ENCODE peak calls at places on chromosomes 12 and 14, in four cellular contexts. One of them, this sample, is unnamed.
A peak's percentile ranks its signal among the peaks of the same experiment; 100 is the strongest.

GRCh38 chr12:91078501-91078900 is 20.7 kb upstream of the KERA start:
- DNase-seq in type B pancreatic cell: no peak
- DNase-seq in esophagus squamous epithelium: no peak
- DNase-seq in heart right ventricle: no peak
- DNase-seq in this sample: no peak

GRCh38 chr12:58918475-58918874 is 1.8 kb downstream of the LRIG3 start:
- DNase-seq in heart right ventricle: no peak
- DNase-seq in esophagus squamous epithelium: no peak
- DNase-seq in type B pancreatic cell: no peak
- DNase-seq in this sample: no peak

GRCh38 chr12:69354172-69354560 is 5.4 kb upstream of the YEATS4 start:
- DNase-seq in esophagus squamous epithelium: no peak
- DNase-seq in type B pancreatic cell: no peak
- DNase-seq in heart right ventricle: no peak
- DNase-seq in this sample: no peak

GRCh38 chr12:48092606-48093005 is 13.3 kb downstream of the SENP1 start:
- DNase-seq in heart right ventricle: no peak
- DNase-seq in esophagus squamous epithelium: no peak
- DNase-seq in type B pancreatic cell: no peak
- DNase-seq in this sample: no peak

GRCh38 chr12:8045952-8046944 is 13.7 kb downstream of the FOXJ2 start:
- DNase-seq in esophagus squamous epithelium: no peak
- DNase-seq in type B pancreatic cell: peak; percentile 80
- DNase-seq in heart right ventricle: peak; percentile 69
- DNase-seq in this sample: peak; percentile 87

GRCh38 chr14:67940476-67940875 is 120.9 kb downstream of the RAD51B start:
- DNase-seq in heart right ventricle: no peak
- DNase-seq in esophagus squamous epithelium: no peak
- DNase-seq in type B pancreatic cell: no peak
- DNase-seq in this sample: no peak

GRCh38 chr12:118342115-118342514 is 30.6 kb downstream of the TAOK3 start:
- DNase-seq in type B pancreatic cell: no peak
- DNase-seq in esophagus squamous epithelium: no peak
- DNase-seq in heart right ventricle: no peak
- DNase-seq in this sample: no peak

GRCh38 chr12:114835031-114835430 is 151.1 kb upstream of the TBX3 start:
- DNase-seq in heart right ventricle: no peak
- DNase-seq in esophagus squamous epithelium: no peak
- DNase-seq in type B pancreatic cell: no peak
- DNase-seq in this sample: no peak

GRCh38 chr14:101492716-101493115 is 68.6 kb upstream of the DIO3 start:
- DNase-seq in type B pancreatic cell: no peak
- DNase-seq in heart right ventricle: no peak
- DNase-seq in esophagus squamous epithelium: no peak
- DNase-seq in this sample: no peak

GRCh38 chr12:101670007-101670671 is 27.3 kb upstream of the CHPT1 start:
- DNase-seq in esophagus squamous epithelium: no peak
- DNase-seq in heart right ventricle: peak; percentile 9
- DNase-seq in type B pancreatic cell: no peak
- DNase-seq in this sample: no peak

GRCh38 chr12:24879644-24880043 is 69.3 kb downstream of the BCAT1 start:
- DNase-seq in esophagus squamous epithelium: no peak
- DNase-seq in heart right ventricle: no peak
- DNase-seq in type B pancreatic cell: no peak
- DNase-seq in this sample: no peak

GRCh38 chr14:81384900-81385299 is 15.2 kb downstream of the STON2 start:
- DNase-seq in heart right ventricle: no peak
- DNase-seq in esophagus squamous epithelium: no peak
- DNase-seq in type B pancreatic cell: no peak
- DNase-seq in this sample: no peak

GRCh38 chr14:76287063-76287462 is 88.9 kb upstream of the ESRRB start:
- DNase-seq in heart right ventricle: no peak
- DNase-seq in esophagus squamous epithelium: no peak
- DNase-seq in type B pancreatic cell: no peak
- DNase-seq in this sample: no peak

GRCh38 chr14:102893452-102893851 is 29.0 kb upstream of the AMN start:
- DNase-seq in heart right ventricle: peak; percentile 44
- DNase-seq in esophagus squamous epithelium: no peak
- DNase-seq in type B pancreatic cell: no peak
- DNase-seq in this sample: no peak

GRCh38 chr12:17108877-17109520 is 503.0 kb upstream of the LMO3 start:
- DNase-seq in type B pancreatic cell: no peak
- DNase-seq in heart right ventricle: no peak
- DNase-seq in esophagus squamous epithelium: no peak
- DNase-seq in this sample: no peak

GRCh38 chr14:39230416-39230815 is 3.3 kb upstream of the MIA2 start:
- DNase-seq in esophagus squamous epithelium: no peak
- DNase-seq in type B pancreatic cell: no peak
- DNase-seq in heart right ventricle: no peak
- DNase-seq in this sample: no peak

GRCh38 chr14:99790201-99790977 is 2.8 kb upstream of the EML1 start:
- DNase-seq in type B pancreatic cell: no peak
- DNase-seq in heart right ventricle: no peak
- DNase-seq in esophagus squamous epithelium: no peak
- DNase-seq in this sample: no peak

GRCh38 chr12:63955831-63956685 is 111.6 kb downstream of the SRGAP1 start:
- DNase-seq in heart right ventricle: no peak
- DNase-seq in esophagus squamous epithelium: no peak
- DNase-seq in type B pancreatic cell: no peak
- DNase-seq in this sample: no peak

GRCh38 chr12:71558445-71558844 is 105.2 kb downstream of the ZFC3H1 start:
- DNase-seq in type B pancreatic cell: no peak
- DNase-seq in heart right ventricle: no peak
- DNase-seq in esophagus squamous epithelium: no peak
- DNase-seq in this sample: no peak

GRCh38 chr12:75478395-75478794 is 2.2 kb upstream of the GLIPR1 start:
- DNase-seq in heart right ventricle: no peak
- DNase-seq in type B pancreatic cell: no peak
- DNase-seq in esophagus squamous epithelium: no peak
- DNase-seq in this sample: no peak

GRCh38 chr14:77562681-77563080 is 53.8 kb downstream of the SPTLC2 start:
- DNase-seq in esophagus squamous epithelium: no peak
- DNase-seq in heart right ventricle: no peak
- DNase-seq in type B pancreatic cell: no peak
- DNase-seq in this sample: no peak

GRCh38 chr14:92258934-92259333 is 64.0 kb upstream of the SLC24A4 start:
- DNase-seq in esophagus squamous epithelium: no peak
- DNase-seq in type B pancreatic cell: no peak
- DNase-seq in heart right ventricle: no peak
- DNase-seq in this sample: no peak

GRCh38 chr14:36521598-36522345 is 1.7 kb upstream of the NKX2-1 start:
- DNase-seq in esophagus squamous epithelium: no peak
- DNase-seq in type B pancreatic cell: no peak
- DNase-seq in heart right ventricle: no peak
- DNase-seq in this sample: no peak

GRCh38 chr14:48398675-48399282 is 723.4 kb upstream of the MDGA2 start:
- DNase-seq in esophagus squamous epithelium: no peak
- DNase-seq in type B pancreatic cell: no peak
- DNase-seq in heart right ventricle: no peak
- DNase-seq in this sample: no peak

GRCh38 chr14:101230851-101231550 is 327.5 kb upstream of the RTL1 start:
- DNase-seq in esophagus squamous epithelium: no peak
- DNase-seq in type B pancreatic cell: peak; percentile 39
- DNase-seq in heart right ventricle: no peak
- DNase-seq in this sample: no peak

GRCh38 chr12:22856120-22856699 is 231.2 kb downstream of the ETNK1 start:
- DNase-seq in type B pancreatic cell: no peak
- DNase-seq in esophagus squamous epithelium: no peak
- DNase-seq in heart right ventricle: no peak
- DNase-seq in this sample: no peak

GRCh38 chr14:96178674-96179321 is 25.8 kb upstream of the BDKRB2 start:
- DNase-seq in type B pancreatic cell: no peak
- DNase-seq in esophagus squamous epithelium: no peak
- DNase-seq in heart right ventricle: no peak
- DNase-seq in this sample: no peak

GRCh38 chr14:93799617-93800016 is 11.3 kb upstream of the PRIMA1 start:
- DNase-seq in type B pancreatic cell: no peak
- DNase-seq in heart right ventricle: no peak
- DNase-seq in esophagus squamous epithelium: no peak
- DNase-seq in this sample: no peak

GRCh38 chr12:102484017-102484731 is 3.8 kb upstream of the IGF1 start:
- DNase-seq in heart right ventricle: peak; percentile 44
- DNase-seq in esophagus squamous epithelium: no peak
- DNase-seq in type B pancreatic cell: no peak
- DNase-seq in this sample: peak; percentile 54

GRCh38 chr14:26966942-26967341 is 369.1 kb upstream of the NOVA1 start:
- DNase-seq in heart right ventricle: no peak
- DNase-seq in type B pancreatic cell: no peak
- DNase-seq in esophagus squamous epithelium: no peak
- DNase-seq in this sample: no peak

GRCh38 chr14:50668852-50669194 is 717 bp upstream of the SAV1 start:
- DNase-seq in type B pancreatic cell: no peak
- DNase-seq in heart right ventricle: no peak
- DNase-seq in esophagus squamous epithelium: no peak
- DNase-seq in this sample: no peak

GRCh38 chr14:95156153-95156764 is 1.1 kb downstream of the DICER1 start:
- DNase-seq in esophagus squamous epithelium: no peak
- DNase-seq in type B pancreatic cell: no peak
- DNase-seq in heart right ventricle: no peak
- DNase-seq in this sample: no peak

GRCh38 chr12:76226397-76226796 is 121.8 kb downstream of the BBS10 start:
- DNase-seq in esophagus squamous epithelium: no peak
- DNase-seq in type B pancreatic cell: no peak
- DNase-seq in heart right ventricle: no peak
- DNase-seq in this sample: no peak

GRCh38 chr12:14365294-14366210 is at the start of gene ATF7IP:
- DNase-seq in type B pancreatic cell: peak; percentile 94
- DNase-seq in esophagus squamous epithelium: peak; percentile 93
- DNase-seq in heart right ventricle: peak; percentile 97
- DNase-seq in this sample: peak; percentile 91
- TF ChIP-seq CTCF in type B pancreatic cell: peak; percentile 51
- TF ChIP-seq CTCF in esophagus squamous epithelium: peak; percentile 15
- TF ChIP-seq CTCF in heart right ventricle: no peak
- TF ChIP-seq CTCF in this sample: peak; percentile 63

DNA sequence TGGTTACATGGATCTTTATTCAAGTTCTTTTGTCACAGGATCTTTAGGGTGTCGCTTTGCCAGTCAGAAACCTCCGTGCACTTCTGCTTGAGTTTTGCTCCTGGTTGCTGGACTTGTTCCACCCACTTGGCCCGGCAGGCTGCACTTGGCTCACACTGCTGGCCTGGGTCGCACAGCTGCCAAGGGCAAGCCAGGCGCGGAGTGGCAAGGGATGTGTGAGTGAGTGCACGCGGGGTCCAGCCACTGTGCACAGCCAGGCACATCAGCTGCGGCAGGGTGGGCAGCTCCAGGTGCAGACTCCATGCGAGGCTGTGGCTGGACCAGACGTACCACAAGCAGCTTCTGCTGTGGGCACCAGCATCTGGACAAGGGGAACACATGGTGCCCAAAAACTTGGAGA is 76.6 kb downstream of the DERA start:
- DNase-seq in type B pancreatic cell: no peak
- DNase-seq in heart right ventricle: peak; percentile 69
- DNase-seq in esophagus squamous epithelium: no peak
- DNase-seq in this sample: no peak
- TF ChIP-seq CTCF in type B pancreatic cell: no peak
- TF ChIP-seq CTCF in heart right ventricle: no peak
- TF ChIP-seq CTCF in esophagus squamous epithelium: no peak
- TF ChIP-seq CTCF in this sample: no peak

GRCh38 chr12:12008931-12009611 is 61.7 kb upstream of the BCL2L14 start:
- DNase-seq in heart right ventricle: no peak
- DNase-seq in esophagus squamous epithelium: no peak
- DNase-seq in type B pancreatic cell: no peak
- DNase-seq in this sample: no peak
- TF ChIP-seq CTCF in heart right ventricle: no peak
- TF ChIP-seq CTCF in esophagus squamous epithelium: no peak
- TF ChIP-seq CTCF in type B pancreatic cell: no peak
- TF ChIP-seq CTCF in this sample: no peak

GRCh38 chr12:57756406-57757341 is 1.8 kb downstream of the MARCHF9 start:
- DNase-seq in type B pancreatic cell: no peak
- DNase-seq in esophagus squamous epithelium: no peak
- DNase-seq in heart right ventricle: no peak
- DNase-seq in this sample: no peak
- TF ChIP-seq CTCF in type B pancreatic cell: peak; percentile 83
- TF ChIP-seq CTCF in esophagus squamous epithelium: peak; percentile 23
- TF ChIP-seq CTCF in heart right ventricle: peak; percentile 46
- TF ChIP-seq CTCF in this sample: peak; percentile 23

DNA sequence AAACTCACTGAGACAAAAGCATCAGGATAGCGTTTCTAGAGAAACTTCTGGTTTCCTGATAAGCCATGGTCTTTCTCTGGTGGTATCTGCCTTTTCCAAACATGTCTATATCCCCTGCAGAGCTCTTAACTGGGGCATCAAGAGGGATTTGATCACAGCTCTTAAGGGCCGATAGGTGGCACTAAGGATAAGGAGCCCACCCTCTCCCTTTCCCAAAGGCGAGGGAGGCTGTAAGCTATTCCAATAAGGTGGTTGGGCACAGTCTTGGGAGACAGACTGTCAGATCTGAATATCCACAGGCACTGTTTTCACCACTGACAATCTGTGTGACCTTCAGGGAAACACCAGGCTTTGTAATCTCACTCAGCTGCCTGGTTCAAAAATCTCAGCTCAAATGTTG is 206.0 kb downstream of the ADGRD1 start:
- DNase-seq in type B pancreatic cell: no peak
- DNase-seq in heart right ventricle: no peak
- DNase-seq in esophagus squamous epithelium: no peak
- DNase-seq in this sample: no peak
- TF ChIP-seq CTCF in type B pancreatic cell: peak; percentile 49
- TF ChIP-seq CTCF in heart right ventricle: no peak
- TF ChIP-seq CTCF in esophagus squamous epithelium: no peak
- TF ChIP-seq CTCF in this sample: no peak

DNA sequence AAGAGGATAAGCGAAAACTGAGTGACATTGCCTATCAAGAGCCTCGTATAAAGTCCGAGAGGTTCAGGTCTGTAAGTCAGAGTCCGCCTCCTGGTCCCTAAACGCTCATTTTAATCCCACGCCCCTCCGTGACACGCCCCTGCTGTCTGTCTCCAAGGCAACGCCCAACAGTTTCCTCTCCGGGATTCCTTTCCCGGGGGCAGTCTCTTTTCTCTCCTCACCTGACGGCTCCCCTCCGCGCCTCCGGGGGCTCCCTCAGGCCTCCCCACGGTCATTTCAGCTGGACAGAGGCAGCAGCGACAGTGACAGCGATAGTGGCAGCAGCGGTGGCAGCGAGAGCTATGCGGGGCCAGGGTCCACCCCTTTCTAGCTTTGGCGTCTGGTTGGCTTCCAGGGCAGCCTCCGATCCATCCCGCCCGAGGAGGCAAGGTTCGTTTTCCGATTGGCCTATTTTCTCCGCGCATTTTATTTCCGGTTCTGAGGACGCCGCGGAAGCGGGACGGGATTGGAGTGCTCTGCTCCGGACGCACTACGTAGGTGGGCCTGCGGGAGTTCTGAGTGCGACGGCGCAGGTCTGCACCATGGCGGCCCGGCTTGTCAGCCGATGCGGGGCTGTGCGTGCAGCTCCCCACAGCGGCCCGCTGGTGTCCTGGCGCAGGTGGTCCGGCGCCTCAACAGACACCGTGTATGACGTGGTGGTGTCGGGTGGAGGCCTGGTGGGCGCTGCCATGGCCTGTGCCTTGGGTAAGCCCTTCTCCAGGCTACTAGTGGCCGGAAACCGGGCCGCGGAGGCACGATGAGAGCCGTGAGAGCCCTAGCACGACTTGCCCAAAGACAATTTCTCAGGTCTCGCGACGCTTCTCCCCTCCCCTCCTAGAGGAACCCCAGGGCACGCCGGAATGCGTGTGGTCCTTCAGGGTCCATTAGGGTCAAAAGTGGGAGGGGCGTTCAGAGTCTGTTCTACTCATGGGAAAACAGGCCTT is at the start of the genes COQ6 and FAM161B:
- DNase-seq in heart right ventricle: peak; percentile 96
- DNase-seq in esophagus squamous epithelium: peak; percentile 54
- DNase-seq in type B pancreatic cell: peak; percentile 94
- DNase-seq in this sample: peak; percentile 96
- TF ChIP-seq CTCF in heart right ventricle: no peak
- TF ChIP-seq CTCF in esophagus squamous epithelium: no peak
- TF ChIP-seq CTCF in type B pancreatic cell: no peak
- TF ChIP-seq CTCF in this sample: peak; percentile 44